ENCODE peak calls at places on chromosomes 5 and 9, in five cellular contexts. One of them, this sample, is unnamed.

GRCh38 chr5:148904440-148904839 is 78.0 kb downstream of the ADRB2 start:
- DNase-seq in aorta: peak; percentile 76
- DNase-seq in naive thymus-derived CD4-positive, alpha-beta T cell: no peak
- DNase-seq in CD4-positive, alpha-beta memory T cell: no peak
- DNase-seq in A549: no peak
- DNase-seq in this sample: no peak

GRCh38 chr5:148913985-148914421 is 87.6 kb downstream of the ADRB2 start:
- DNase-seq in aorta: no peak
- DNase-seq in naive thymus-derived CD4-positive, alpha-beta T cell: no peak
- DNase-seq in CD4-positive, alpha-beta memory T cell: no peak
- DNase-seq in A549: peak; percentile 49
- DNase-seq in this sample: no peak

GRCh38 chr5:159017787-159018186 is 81.9 kb downstream of the EBF1 start:
- DNase-seq in aorta: peak; percentile 85
- DNase-seq in naive thymus-derived CD4-positive, alpha-beta T cell: no peak
- DNase-seq in CD4-positive, alpha-beta memory T cell: no peak
- DNase-seq in A549: peak; percentile 47
- DNase-seq in this sample: no peak

GRCh38 chr5:141960449-141961323 is 2.7 kb upstream of the PCDH12 start:
- DNase-seq in aorta: peak; percentile 95
- DNase-seq in naive thymus-derived CD4-positive, alpha-beta T cell: peak; percentile 83
- DNase-seq in CD4-positive, alpha-beta memory T cell: peak; percentile 85
- DNase-seq in A549: peak; percentile 79
- DNase-seq in this sample: peak; percentile 71

GRCh38 chr9:125601986-125602385 is 105.0 kb downstream of the MAPKAP1 start:
- DNase-seq in aorta: no peak
- DNase-seq in naive thymus-derived CD4-positive, alpha-beta T cell: no peak
- DNase-seq in CD4-positive, alpha-beta memory T cell: no peak
- DNase-seq in A549: no peak
- DNase-seq in this sample: no peak

GRCh38 chr5:68452286-68452685 is 236.7 kb downstream of the PIK3R1 start:
- DNase-seq in aorta: no peak
- DNase-seq in naive thymus-derived CD4-positive, alpha-beta T cell: no peak
- DNase-seq in CD4-positive, alpha-beta memory T cell: no peak
- DNase-seq in A549: no peak
- DNase-seq in this sample: no peak

GRCh38 chr9:133945314-133945975 is 46.7 kb downstream of the VAV2 start:
- DNase-seq in aorta: peak; percentile 48
- DNase-seq in naive thymus-derived CD4-positive, alpha-beta T cell: no peak
- DNase-seq in CD4-positive, alpha-beta memory T cell: no peak
- DNase-seq in A549: no peak
- DNase-seq in this sample: no peak

GRCh38 chr9:94827584-94828304 is 101.2 kb downstream of the AOPEP start:
- DNase-seq in aorta: no peak
- DNase-seq in naive thymus-derived CD4-positive, alpha-beta T cell: no peak
- DNase-seq in CD4-positive, alpha-beta memory T cell: no peak
- DNase-seq in A549: peak; percentile 85
- DNase-seq in this sample: no peak

GRCh38 chr9:92746567-92747458 is 17.8 kb downstream of the BICD2 start:
- DNase-seq in aorta: no peak
- DNase-seq in naive thymus-derived CD4-positive, alpha-beta T cell: no peak
- DNase-seq in CD4-positive, alpha-beta memory T cell: no peak
- DNase-seq in A549: no peak
- DNase-seq in this sample: no peak

GRCh38 chr9:125982798-125983406 is 235.7 kb downstream of the PBX3 start:
- DNase-seq in aorta: no peak
- DNase-seq in naive thymus-derived CD4-positive, alpha-beta T cell: no peak
- DNase-seq in CD4-positive, alpha-beta memory T cell: no peak
- DNase-seq in A549: no peak
- DNase-seq in this sample: no peak

GRCh38 chr9:65458465-65458864 is 173.5 kb upstream of the FOXD4L5 start:
- DNase-seq in aorta: no peak
- DNase-seq in naive thymus-derived CD4-positive, alpha-beta T cell: no peak
- DNase-seq in CD4-positive, alpha-beta memory T cell: no peak
- DNase-seq in A549: no peak
- DNase-seq in this sample: no peak

GRCh38 chr5:111511174-111512025 is 935 bp downstream of the STARD4 start:
- DNase-seq in aorta: no peak
- DNase-seq in naive thymus-derived CD4-positive, alpha-beta T cell: no peak
- DNase-seq in CD4-positive, alpha-beta memory T cell: no peak
- DNase-seq in A549: no peak
- DNase-seq in this sample: no peak

GRCh38 chr9:122418016-122418415 is 47.2 kb downstream of the PTGS1 start:
- DNase-seq in aorta: no peak
- DNase-seq in naive thymus-derived CD4-positive, alpha-beta T cell: no peak
- DNase-seq in CD4-positive, alpha-beta memory T cell: no peak
- DNase-seq in A549: no peak
- DNase-seq in this sample: no peak

GRCh38 chr5:30502277-30502676 is 691.2 kb upstream of the CDH6 start:
- DNase-seq in aorta: no peak
- DNase-seq in naive thymus-derived CD4-positive, alpha-beta T cell: no peak
- DNase-seq in CD4-positive, alpha-beta memory T cell: no peak
- DNase-seq in A549: no peak
- DNase-seq in this sample: no peak

GRCh38 chr9:13020141-13020540 is 245.3 kb downstream of the LURAP1L start:
- DNase-seq in aorta: no peak
- DNase-seq in naive thymus-derived CD4-positive, alpha-beta T cell: no peak
- DNase-seq in CD4-positive, alpha-beta memory T cell: no peak
- DNase-seq in A549: no peak
- DNase-seq in this sample: no peak

GRCh38 chr9:130390986-130391385 is 53.8 kb upstream of the ASS1 start:
- DNase-seq in aorta: no peak
- DNase-seq in naive thymus-derived CD4-positive, alpha-beta T cell: no peak
- DNase-seq in CD4-positive, alpha-beta memory T cell: no peak
- DNase-seq in A549: no peak
- DNase-seq in this sample: no peak

GRCh38 chr9:36486933-36487481 is 85.7 kb upstream of the MELK start:
- DNase-seq in aorta: peak; percentile 72
- DNase-seq in naive thymus-derived CD4-positive, alpha-beta T cell: peak; percentile 55
- DNase-seq in CD4-positive, alpha-beta memory T cell: peak; percentile 44
- DNase-seq in A549: peak; percentile 16
- DNase-seq in this sample: peak; percentile 33

GRCh38 chr5:175288048-175288621 is 155.8 kb downstream of the DRD1 start:
- DNase-seq in aorta: peak; percentile 50
- DNase-seq in naive thymus-derived CD4-positive, alpha-beta T cell: no peak
- DNase-seq in CD4-positive, alpha-beta memory T cell: no peak
- DNase-seq in A549: peak; percentile 66
- DNase-seq in this sample: no peak

GRCh38 chr9:17783227-17783626 is 204.4 kb downstream of the SH3GL2 start:
- DNase-seq in aorta: no peak
- DNase-seq in naive thymus-derived CD4-positive, alpha-beta T cell: no peak
- DNase-seq in CD4-positive, alpha-beta memory T cell: no peak
- DNase-seq in A549: no peak
- DNase-seq in this sample: no peak

GRCh38 chr5:32767948-32768427 is 56.9 kb downstream of the NPR3 start:
- DNase-seq in aorta: peak; percentile 64
- DNase-seq in naive thymus-derived CD4-positive, alpha-beta T cell: no peak
- DNase-seq in CD4-positive, alpha-beta memory T cell: no peak
- DNase-seq in A549: peak; percentile 99
- DNase-seq in this sample: no peak

GRCh38 chr5:181203842-181204560 is 995 bp downstream of the TRIM7 start:
- DNase-seq in aorta: peak; percentile 44
- DNase-seq in naive thymus-derived CD4-positive, alpha-beta T cell: peak; percentile 21
- DNase-seq in CD4-positive, alpha-beta memory T cell: no peak
- DNase-seq in A549: peak; percentile 63
- DNase-seq in this sample: no peak

GRCh38 chr9:135070198-135070951 is 17.1 kb upstream of the OLFM1 start:
- DNase-seq in aorta: peak; percentile 30
- DNase-seq in naive thymus-derived CD4-positive, alpha-beta T cell: no peak
- DNase-seq in CD4-positive, alpha-beta memory T cell: no peak
- DNase-seq in A549: no peak
- DNase-seq in this sample: no peak

GRCh38 chr5:146185161-146185560 is 2.7 kb upstream of the LARS1 start:
- DNase-seq in aorta: no peak
- DNase-seq in naive thymus-derived CD4-positive, alpha-beta T cell: no peak
- DNase-seq in CD4-positive, alpha-beta memory T cell: no peak
- DNase-seq in A549: no peak
- DNase-seq in this sample: no peak

DNA sequence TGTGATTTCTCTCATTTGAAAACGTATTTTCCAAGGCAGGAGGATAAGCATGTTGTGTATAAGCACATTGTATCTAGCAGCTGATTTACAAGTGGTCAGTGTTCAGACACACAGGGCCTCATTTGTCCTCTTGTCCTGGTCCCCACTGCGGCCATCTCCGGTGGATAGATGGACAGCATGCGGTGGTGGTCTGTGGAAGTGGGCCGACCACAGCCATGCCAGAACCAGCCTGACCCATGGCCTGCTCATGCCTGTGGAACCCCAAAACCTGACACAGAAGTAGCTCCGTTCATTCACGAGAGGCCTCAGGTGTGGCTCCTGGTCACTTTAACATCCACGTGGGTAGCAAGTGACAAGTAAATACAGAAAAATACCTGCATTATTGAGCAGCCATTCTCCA is 14.6 kb downstream of the IRX2 start:
- DNase-seq in aorta: no peak
- DNase-seq in naive thymus-derived CD4-positive, alpha-beta T cell: no peak
- DNase-seq in CD4-positive, alpha-beta memory T cell: no peak
- DNase-seq in A549: no peak
- DNase-seq in this sample: no peak
- H3K9me3 ChIP-seq in aorta: peaks cover 3% of the 10 kb centered on the region
- H3K9me3 ChIP-seq in naive thymus-derived CD4-positive, alpha-beta T cell: no peaks in the 10 kb centered on the region
- H3K9me3 ChIP-seq in CD4-positive, alpha-beta memory T cell: no peaks in the 10 kb centered on the region
- H3K9me3 ChIP-seq in A549: no peaks in the 10 kb centered on the region
- H3K9me3 ChIP-seq in this sample: no peaks in the 10 kb centered on the region

GRCh38 chr5:85479849-85480248 is 1095.2 kb upstream of the EDIL3 start:
- DNase-seq in aorta: no peak
- DNase-seq in naive thymus-derived CD4-positive, alpha-beta T cell: no peak
- DNase-seq in CD4-positive, alpha-beta memory T cell: no peak
- DNase-seq in A549: no peak
- DNase-seq in this sample: no peak
- H3K9me3 ChIP-seq in aorta: no peaks in the 10 kb centered on the region
- H3K9me3 ChIP-seq in naive thymus-derived CD4-positive, alpha-beta T cell: no peaks in the 10 kb centered on the region
- H3K9me3 ChIP-seq in CD4-positive, alpha-beta memory T cell: no peaks in the 10 kb centered on the region
- H3K9me3 ChIP-seq in A549: peaks cover 6% of the 10 kb centered on the region
- H3K9me3 ChIP-seq in this sample: no peaks in the 10 kb centered on the region

GRCh38 chr5:178433273-178433775 is 156.9 kb downstream of the COL23A1 start:
- DNase-seq in aorta: no peak
- DNase-seq in naive thymus-derived CD4-positive, alpha-beta T cell: no peak
- DNase-seq in CD4-positive, alpha-beta memory T cell: no peak
- DNase-seq in A549: no peak
- DNase-seq in this sample: no peak
- H3K9me3 ChIP-seq in aorta: no peaks in the 10 kb centered on the region
- H3K9me3 ChIP-seq in naive thymus-derived CD4-positive, alpha-beta T cell: no peaks in the 10 kb centered on the region
- H3K9me3 ChIP-seq in CD4-positive, alpha-beta memory T cell: no peaks in the 10 kb centered on the region
- H3K9me3 ChIP-seq in A549: peaks cover 10% of the 10 kb centered on the region
- H3K9me3 ChIP-seq in this sample: no peaks in the 10 kb centered on the region

GRCh38 chr9:14439555-14439954 is 125.6 kb upstream of the NFIB start:
- DNase-seq in aorta: no peak
- DNase-seq in naive thymus-derived CD4-positive, alpha-beta T cell: no peak
- DNase-seq in CD4-positive, alpha-beta memory T cell: no peak
- DNase-seq in A549: no peak
- DNase-seq in this sample: no peak
- H3K9me3 ChIP-seq in aorta: no peaks in the 10 kb centered on the region
- H3K9me3 ChIP-seq in naive thymus-derived CD4-positive, alpha-beta T cell: no peaks in the 10 kb centered on the region
- H3K9me3 ChIP-seq in CD4-positive, alpha-beta memory T cell: no peaks in the 10 kb centered on the region
- H3K9me3 ChIP-seq in A549: no peaks in the 10 kb centered on the region
- H3K9me3 ChIP-seq in this sample: no peaks in the 10 kb centered on the region

GRCh38 chr9:120808931-120809330 is 15.7 kb upstream of the FBXW2 start:
- DNase-seq in aorta: no peak
- DNase-seq in naive thymus-derived CD4-positive, alpha-beta T cell: no peak
- DNase-seq in CD4-positive, alpha-beta memory T cell: no peak
- DNase-seq in A549: no peak
- DNase-seq in this sample: no peak
- H3K9me3 ChIP-seq in aorta: peaks cover 2% of the 10 kb centered on the region
- H3K9me3 ChIP-seq in naive thymus-derived CD4-positive, alpha-beta T cell: peaks cover 27% of the 10 kb centered on the region
- H3K9me3 ChIP-seq in CD4-positive, alpha-beta memory T cell: no peaks in the 10 kb centered on the region
- H3K9me3 ChIP-seq in A549: peaks cover 39% of the 10 kb centered on the region
- H3K9me3 ChIP-seq in this sample: peaks cover 3% of the 10 kb centered on the region

GRCh38 chr5:60993425-60993824 is 48.4 kb downstream of the NDUFAF2 start:
- DNase-seq in aorta: no peak
- DNase-seq in naive thymus-derived CD4-positive, alpha-beta T cell: no peak
- DNase-seq in CD4-positive, alpha-beta memory T cell: no peak
- DNase-seq in A549: peak; percentile 10
- DNase-seq in this sample: no peak

GRCh38 chr5:60992871-60993270 is 47.9 kb downstream of the NDUFAF2 start:
- DNase-seq in aorta: peak; percentile 58
- DNase-seq in naive thymus-derived CD4-positive, alpha-beta T cell: no peak
- DNase-seq in CD4-positive, alpha-beta memory T cell: no peak
- DNase-seq in A549: no peak
- DNase-seq in this sample: no peak

GRCh38 chr5:60993875-60994571 is 49.0 kb downstream of the NDUFAF2 start:
- DNase-seq in aorta: peak; percentile 48
- DNase-seq in naive thymus-derived CD4-positive, alpha-beta T cell: no peak
- DNase-seq in CD4-positive, alpha-beta memory T cell: no peak
- DNase-seq in A549: no peak
- DNase-seq in this sample: no peak

GRCh38 chr5:60989790-60990189 is 44.8 kb downstream of the NDUFAF2 start:
- DNase-seq in aorta: no peak
- DNase-seq in naive thymus-derived CD4-positive, alpha-beta T cell: no peak
- DNase-seq in CD4-positive, alpha-beta memory T cell: no peak
- DNase-seq in A549: no peak
- DNase-seq in this sample: no peak
- H3K9me3 ChIP-seq in aorta: no peaks in the 10 kb centered on the region
- H3K9me3 ChIP-seq in naive thymus-derived CD4-positive, alpha-beta T cell: peaks cover 14% of the 10 kb centered on the region
- H3K9me3 ChIP-seq in CD4-positive, alpha-beta memory T cell: no peaks in the 10 kb centered on the region
- H3K9me3 ChIP-seq in A549: peaks cover 14% of the 10 kb centered on the region
- H3K9me3 ChIP-seq in this sample: peaks cover 5% of the 10 kb centered on the region

This sample was measured in T-helper 17 cell.